ENCODE peak calls at places on chromosome 1, in five cellular contexts. One of them, this sample, is unnamed.

GRCh38 chr1:31414692-31415370 is 1.8 kb downstream of the SERINC2 start:
- DNase-seq in stimulated activated CD4-positive, alpha-beta T cell treated with anti-CD3 and anti-CD28 coated beads, TNF-alpha, amount 100 ng/mL, for 48 hours: no peak
- DNase-seq in hypothalamus: no peak
- DNase-seq in Karpas-422: no peak
- DNase-seq in H9: no peak
- DNase-seq in this sample: no peak

GRCh38 chr1:160058087-160058486 is 11.9 kb downstream of the KCNJ10 start:
- DNase-seq in stimulated activated CD4-positive, alpha-beta T cell treated with anti-CD3 and anti-CD28 coated beads, TNF-alpha, amount 100 ng/mL, for 48 hours: no peak
- DNase-seq in hypothalamus: no peak
- DNase-seq in Karpas-422: no peak
- DNase-seq in H9: no peak
- DNase-seq in this sample: no peak

GRCh38 chr1:9165396-9165795 is 36.5 kb upstream of the GPR157 start:
- DNase-seq in stimulated activated CD4-positive, alpha-beta T cell treated with anti-CD3 and anti-CD28 coated beads, TNF-alpha, amount 100 ng/mL, for 48 hours: no peak
- DNase-seq in hypothalamus: no peak
- DNase-seq in Karpas-422: no peak
- DNase-seq in H9: no peak
- DNase-seq in this sample: no peak

GRCh38 chr1:47533176-47534039 is 95.6 kb downstream of the FOXD2 start:
- DNase-seq in stimulated activated CD4-positive, alpha-beta T cell treated with anti-CD3 and anti-CD28 coated beads, TNF-alpha, amount 100 ng/mL, for 48 hours: no peak
- DNase-seq in hypothalamus: peak
- DNase-seq in Karpas-422: no peak
- DNase-seq in H9: peak
- DNase-seq in this sample: no peak

GRCh38 chr1:19010995-19011696 is 54.7 kb upstream of the IFFO2 start:
- DNase-seq in stimulated activated CD4-positive, alpha-beta T cell treated with anti-CD3 and anti-CD28 coated beads, TNF-alpha, amount 100 ng/mL, for 48 hours: peak
- DNase-seq in hypothalamus: no peak
- DNase-seq in Karpas-422: no peak
- DNase-seq in H9: peak
- DNase-seq in this sample: no peak

GRCh38 chr1:30472009-30472408 is 251.4 kb downstream of the MATN1 start:
- DNase-seq in stimulated activated CD4-positive, alpha-beta T cell treated with anti-CD3 and anti-CD28 coated beads, TNF-alpha, amount 100 ng/mL, for 48 hours: no peak
- DNase-seq in hypothalamus: no peak
- DNase-seq in Karpas-422: no peak
- DNase-seq in H9: no peak
- DNase-seq in this sample: no peak

GRCh38 chr1:92443893-92444292 is 42.8 kb downstream of the GFI1 start:
- DNase-seq in stimulated activated CD4-positive, alpha-beta T cell treated with anti-CD3 and anti-CD28 coated beads, TNF-alpha, amount 100 ng/mL, for 48 hours: no peak
- DNase-seq in hypothalamus: no peak
- DNase-seq in Karpas-422: no peak
- DNase-seq in H9: no peak
- DNase-seq in this sample: no peak

GRCh38 chr1:86218859-86219258 is 62.3 kb upstream of the COL24A1 start:
- DNase-seq in stimulated activated CD4-positive, alpha-beta T cell treated with anti-CD3 and anti-CD28 coated beads, TNF-alpha, amount 100 ng/mL, for 48 hours: no peak
- DNase-seq in hypothalamus: no peak
- DNase-seq in Karpas-422: no peak
- DNase-seq in H9: no peak
- DNase-seq in this sample: no peak

GRCh38 chr1:22826630-22827580 is 116.3 kb downstream of the EPHB2 start:
- DNase-seq in stimulated activated CD4-positive, alpha-beta T cell treated with anti-CD3 and anti-CD28 coated beads, TNF-alpha, amount 100 ng/mL, for 48 hours: no peak
- DNase-seq in hypothalamus: no peak
- DNase-seq in Karpas-422: no peak
- DNase-seq in H9: peak
- DNase-seq in this sample: no peak

GRCh38 chr1:37556712-37557196 is at the start of gene DNALI1:
- DNase-seq in stimulated activated CD4-positive, alpha-beta T cell treated with anti-CD3 and anti-CD28 coated beads, TNF-alpha, amount 100 ng/mL, for 48 hours: peak
- DNase-seq in hypothalamus: peak
- DNase-seq in Karpas-422: peak
- DNase-seq in H9: peak
- DNase-seq in this sample: peak

GRCh38 chr1:44786841-44787426 is 1.0 kb downstream of the BEST4 start:
- DNase-seq in stimulated activated CD4-positive, alpha-beta T cell treated with anti-CD3 and anti-CD28 coated beads, TNF-alpha, amount 100 ng/mL, for 48 hours: no peak
- DNase-seq in hypothalamus: no peak
- DNase-seq in Karpas-422: no peak
- DNase-seq in H9: no peak
- DNase-seq in this sample: no peak

GRCh38 chr1:13888351-13888996 is 188.5 kb downstream of the PRDM2 start:
- DNase-seq in stimulated activated CD4-positive, alpha-beta T cell treated with anti-CD3 and anti-CD28 coated beads, TNF-alpha, amount 100 ng/mL, for 48 hours: no peak
- DNase-seq in hypothalamus: no peak
- DNase-seq in Karpas-422: no peak
- DNase-seq in H9: no peak
- DNase-seq in this sample: no peak

GRCh38 chr1:173853074-173853473 is 14.7 kb downstream of the GAS5 start:
- DNase-seq in stimulated activated CD4-positive, alpha-beta T cell treated with anti-CD3 and anti-CD28 coated beads, TNF-alpha, amount 100 ng/mL, for 48 hours: no peak
- DNase-seq in hypothalamus: no peak
- DNase-seq in Karpas-422: no peak
- DNase-seq in H9: peak
- DNase-seq in this sample: no peak

GRCh38 chr1:12402159-12402673 is 172.4 kb downstream of the VPS13D start:
- DNase-seq in stimulated activated CD4-positive, alpha-beta T cell treated with anti-CD3 and anti-CD28 coated beads, TNF-alpha, amount 100 ng/mL, for 48 hours: no peak
- DNase-seq in hypothalamus: no peak
- DNase-seq in Karpas-422: no peak
- DNase-seq in H9: no peak
- DNase-seq in this sample: no peak

GRCh38 chr1:203041351-203041932 is 15.2 kb downstream of the PPFIA4 start:
- DNase-seq in stimulated activated CD4-positive, alpha-beta T cell treated with anti-CD3 and anti-CD28 coated beads, TNF-alpha, amount 100 ng/mL, for 48 hours: no peak
- DNase-seq in hypothalamus: no peak
- DNase-seq in Karpas-422: no peak
- DNase-seq in H9: no peak
- DNase-seq in this sample: no peak

GRCh38 chr1:21868941-21869454 is 56.9 kb downstream of the LDLRAD2 start:
- DNase-seq in stimulated activated CD4-positive, alpha-beta T cell treated with anti-CD3 and anti-CD28 coated beads, TNF-alpha, amount 100 ng/mL, for 48 hours: no peak
- DNase-seq in hypothalamus: no peak
- DNase-seq in Karpas-422: no peak
- DNase-seq in H9: no peak
- DNase-seq in this sample: no peak

GRCh38 chr1:54247858-54248257 is 47.9 kb downstream of the MRPL37 start:
- DNase-seq in stimulated activated CD4-positive, alpha-beta T cell treated with anti-CD3 and anti-CD28 coated beads, TNF-alpha, amount 100 ng/mL, for 48 hours: no peak
- DNase-seq in hypothalamus: no peak
- DNase-seq in Karpas-422: no peak
- DNase-seq in H9: no peak
- DNase-seq in this sample: no peak

GRCh38 chr1:30740952-30741894 is 16.4 kb downstream of the LAPTM5 start:
- DNase-seq in stimulated activated CD4-positive, alpha-beta T cell treated with anti-CD3 and anti-CD28 coated beads, TNF-alpha, amount 100 ng/mL, for 48 hours: no peak
- DNase-seq in hypothalamus: no peak
- DNase-seq in Karpas-422: no peak
- DNase-seq in H9: no peak
- DNase-seq in this sample: no peak

GRCh38 chr1:44405804-44406743 is 1.0 kb downstream of the RNF220 start:
- DNase-seq in stimulated activated CD4-positive, alpha-beta T cell treated with anti-CD3 and anti-CD28 coated beads, TNF-alpha, amount 100 ng/mL, for 48 hours: no peak
- DNase-seq in hypothalamus: no peak
- DNase-seq in Karpas-422: peak
- DNase-seq in H9: peak
- DNase-seq in this sample: no peak

GRCh38 chr1:212107481-212107880 is 71.9 kb downstream of the DTL start:
- DNase-seq in stimulated activated CD4-positive, alpha-beta T cell treated with anti-CD3 and anti-CD28 coated beads, TNF-alpha, amount 100 ng/mL, for 48 hours: no peak
- DNase-seq in hypothalamus: no peak
- DNase-seq in Karpas-422: no peak
- DNase-seq in H9: no peak
- DNase-seq in this sample: no peak

GRCh38 chr1:51989582-51990477 is 670 bp downstream of the RAB3B start:
- DNase-seq in stimulated activated CD4-positive, alpha-beta T cell treated with anti-CD3 and anti-CD28 coated beads, TNF-alpha, amount 100 ng/mL, for 48 hours: no peak
- DNase-seq in hypothalamus: no peak
- DNase-seq in Karpas-422: no peak
- DNase-seq in H9: peak
- DNase-seq in this sample: no peak

GRCh38 chr1:247914941-247915662 is 5.0 kb upstream of the OR2T8 start:
- DNase-seq in stimulated activated CD4-positive, alpha-beta T cell treated with anti-CD3 and anti-CD28 coated beads, TNF-alpha, amount 100 ng/mL, for 48 hours: no peak
- DNase-seq in hypothalamus: no peak
- DNase-seq in Karpas-422: no peak
- DNase-seq in H9: no peak
- DNase-seq in this sample: no peak

This sample was measured in NCI-H524 treated with DMSO at 0.1 percent for 48 hours.